ENCODE peak calls at places on chromosome 17, in ten cellular contexts. One of them, this sample, is unnamed.

GRCh38 chr17:66185842-66186241 is 6.1 kb downstream of the CEP112 start:
- DNase-seq in NCI-H1694: no peak
- DNase-seq in lower lobe of right lung: no peak
- DNase-seq in iris pigment epithelial cell: no peak
- DNase-seq in PC-3: no peak
- DNase-seq in stimulated activated CD4-positive, alpha-beta T cell treated with anti-CD3 and anti-CD28 coated beads, Interleukin-1b, Interleukin-23, amount 100 ng/mL, for 1 hour: no peak
- DNase-seq in activated CD4-positive, alpha-beta T cell treated with anti-CD3 and anti-CD28 coated beads for 1 hour: no peak
- DNase-seq in naive B cell: no peak
- DNase-seq in stimulated activated CD8-positive, alpha-beta memory T cell treated with anti-CD3 and anti-CD28 coated beads, Interleukin-15, amount 100 ng/mL, for 48 hours: no peak
- DNase-seq in H9: no peak
- DNase-seq in this sample: no peak

GRCh38 chr17:64599187-64599676 is 62.9 kb downstream of the SMURF2 start:
- DNase-seq in NCI-H1694: no peak
- DNase-seq in lower lobe of right lung: peak
- DNase-seq in iris pigment epithelial cell: peak
- DNase-seq in PC-3: no peak
- DNase-seq in stimulated activated CD4-positive, alpha-beta T cell treated with anti-CD3 and anti-CD28 coated beads, Interleukin-1b, Interleukin-23, amount 100 ng/mL, for 1 hour: peak
- DNase-seq in activated CD4-positive, alpha-beta T cell treated with anti-CD3 and anti-CD28 coated beads for 1 hour: peak
- DNase-seq in naive B cell: peak
- DNase-seq in stimulated activated CD8-positive, alpha-beta memory T cell treated with anti-CD3 and anti-CD28 coated beads, Interleukin-15, amount 100 ng/mL, for 48 hours: peak
- DNase-seq in H9: peak
- DNase-seq in this sample: no peak

GRCh38 chr17:72879877-72880276 is 212.6 kb downstream of the SLC39A11 start:
- DNase-seq in NCI-H1694: no peak
- DNase-seq in lower lobe of right lung: no peak
- DNase-seq in iris pigment epithelial cell: no peak
- DNase-seq in PC-3: no peak
- DNase-seq in stimulated activated CD4-positive, alpha-beta T cell treated with anti-CD3 and anti-CD28 coated beads, Interleukin-1b, Interleukin-23, amount 100 ng/mL, for 1 hour: no peak
- DNase-seq in activated CD4-positive, alpha-beta T cell treated with anti-CD3 and anti-CD28 coated beads for 1 hour: no peak
- DNase-seq in naive B cell: no peak
- DNase-seq in stimulated activated CD8-positive, alpha-beta memory T cell treated with anti-CD3 and anti-CD28 coated beads, Interleukin-15, amount 100 ng/mL, for 48 hours: no peak
- DNase-seq in H9: no peak
- DNase-seq in this sample: no peak

GRCh38 chr17:77726549-77726957 is 231.9 kb upstream of the TNRC6C start:
- DNase-seq in NCI-H1694: no peak
- DNase-seq in lower lobe of right lung: no peak
- DNase-seq in iris pigment epithelial cell: no peak
- DNase-seq in PC-3: no peak
- DNase-seq in stimulated activated CD4-positive, alpha-beta T cell treated with anti-CD3 and anti-CD28 coated beads, Interleukin-1b, Interleukin-23, amount 100 ng/mL, for 1 hour: no peak
- DNase-seq in activated CD4-positive, alpha-beta T cell treated with anti-CD3 and anti-CD28 coated beads for 1 hour: no peak
- DNase-seq in naive B cell: no peak
- DNase-seq in stimulated activated CD8-positive, alpha-beta memory T cell treated with anti-CD3 and anti-CD28 coated beads, Interleukin-15, amount 100 ng/mL, for 48 hours: no peak
- DNase-seq in H9: peak
- DNase-seq in this sample: no peak

GRCh38 chr17:17119533-17119932 is 77.3 kb downstream of the MPRIP start:
- DNase-seq in NCI-H1694: no peak
- DNase-seq in lower lobe of right lung: peak
- DNase-seq in iris pigment epithelial cell: peak
- DNase-seq in PC-3: peak
- DNase-seq in stimulated activated CD4-positive, alpha-beta T cell treated with anti-CD3 and anti-CD28 coated beads, Interleukin-1b, Interleukin-23, amount 100 ng/mL, for 1 hour: peak
- DNase-seq in activated CD4-positive, alpha-beta T cell treated with anti-CD3 and anti-CD28 coated beads for 1 hour: peak
- DNase-seq in naive B cell: no peak
- DNase-seq in stimulated activated CD8-positive, alpha-beta memory T cell treated with anti-CD3 and anti-CD28 coated beads, Interleukin-15, amount 100 ng/mL, for 48 hours: peak
- DNase-seq in H9: no peak
- DNase-seq in this sample: no peak

GRCh38 chr17:7644768-7645167 is 6.0 kb upstream of the ATP1B2 start:
- DNase-seq in NCI-H1694: no peak
- DNase-seq in lower lobe of right lung: no peak
- DNase-seq in iris pigment epithelial cell: no peak
- DNase-seq in PC-3: no peak
- DNase-seq in stimulated activated CD4-positive, alpha-beta T cell treated with anti-CD3 and anti-CD28 coated beads, Interleukin-1b, Interleukin-23, amount 100 ng/mL, for 1 hour: no peak
- DNase-seq in activated CD4-positive, alpha-beta T cell treated with anti-CD3 and anti-CD28 coated beads for 1 hour: no peak
- DNase-seq in naive B cell: no peak
- DNase-seq in stimulated activated CD8-positive, alpha-beta memory T cell treated with anti-CD3 and anti-CD28 coated beads, Interleukin-15, amount 100 ng/mL, for 48 hours: no peak
- DNase-seq in H9: no peak
- DNase-seq in this sample: no peak

GRCh38 chr17:21511368-21512195 is 135.4 kb downstream of the KCNJ12 start:
- DNase-seq in NCI-H1694: peak
- DNase-seq in lower lobe of right lung: peak
- DNase-seq in iris pigment epithelial cell: peak
- DNase-seq in PC-3: peak
- DNase-seq in stimulated activated CD4-positive, alpha-beta T cell treated with anti-CD3 and anti-CD28 coated beads, Interleukin-1b, Interleukin-23, amount 100 ng/mL, for 1 hour: peak
- DNase-seq in activated CD4-positive, alpha-beta T cell treated with anti-CD3 and anti-CD28 coated beads for 1 hour: peak
- DNase-seq in naive B cell: peak
- DNase-seq in stimulated activated CD8-positive, alpha-beta memory T cell treated with anti-CD3 and anti-CD28 coated beads, Interleukin-15, amount 100 ng/mL, for 48 hours: peak
- DNase-seq in H9: peak
- DNase-seq in this sample: peak

GRCh38 chr17:42203354-42203753 is 9.1 kb upstream of the GHDC start:
- DNase-seq in NCI-H1694: no peak
- DNase-seq in lower lobe of right lung: no peak
- DNase-seq in iris pigment epithelial cell: no peak
- DNase-seq in PC-3: no peak
- DNase-seq in stimulated activated CD4-positive, alpha-beta T cell treated with anti-CD3 and anti-CD28 coated beads, Interleukin-1b, Interleukin-23, amount 100 ng/mL, for 1 hour: no peak
- DNase-seq in activated CD4-positive, alpha-beta T cell treated with anti-CD3 and anti-CD28 coated beads for 1 hour: no peak
- DNase-seq in naive B cell: no peak
- DNase-seq in stimulated activated CD8-positive, alpha-beta memory T cell treated with anti-CD3 and anti-CD28 coated beads, Interleukin-15, amount 100 ng/mL, for 48 hours: no peak
- DNase-seq in H9: no peak
- DNase-seq in this sample: no peak

GRCh38 chr17:39507511-39507910 is 46.2 kb downstream of the CDK12 start:
- DNase-seq in NCI-H1694: no peak
- DNase-seq in lower lobe of right lung: no peak
- DNase-seq in iris pigment epithelial cell: no peak
- DNase-seq in PC-3: no peak
- DNase-seq in stimulated activated CD4-positive, alpha-beta T cell treated with anti-CD3 and anti-CD28 coated beads, Interleukin-1b, Interleukin-23, amount 100 ng/mL, for 1 hour: no peak
- DNase-seq in activated CD4-positive, alpha-beta T cell treated with anti-CD3 and anti-CD28 coated beads for 1 hour: no peak
- DNase-seq in naive B cell: no peak
- DNase-seq in stimulated activated CD8-positive, alpha-beta memory T cell treated with anti-CD3 and anti-CD28 coated beads, Interleukin-15, amount 100 ng/mL, for 48 hours: no peak
- DNase-seq in H9: no peak
- DNase-seq in this sample: no peak

GRCh38 chr17:63986842-63987615 is 11.1 kb upstream of the PRR29 start:
- DNase-seq in NCI-H1694: no peak
- DNase-seq in lower lobe of right lung: no peak
- DNase-seq in iris pigment epithelial cell: no peak
- DNase-seq in PC-3: no peak
- DNase-seq in stimulated activated CD4-positive, alpha-beta T cell treated with anti-CD3 and anti-CD28 coated beads, Interleukin-1b, Interleukin-23, amount 100 ng/mL, for 1 hour: no peak
- DNase-seq in activated CD4-positive, alpha-beta T cell treated with anti-CD3 and anti-CD28 coated beads for 1 hour: no peak
- DNase-seq in naive B cell: no peak
- DNase-seq in stimulated activated CD8-positive, alpha-beta memory T cell treated with anti-CD3 and anti-CD28 coated beads, Interleukin-15, amount 100 ng/mL, for 48 hours: no peak
- DNase-seq in H9: no peak
- DNase-seq in this sample: no peak

GRCh38 chr17:17857496-17857895 is 20.7 kb upstream of the SREBF1 start:
- DNase-seq in NCI-H1694: no peak
- DNase-seq in lower lobe of right lung: no peak
- DNase-seq in iris pigment epithelial cell: no peak
- DNase-seq in PC-3: no peak
- DNase-seq in stimulated activated CD4-positive, alpha-beta T cell treated with anti-CD3 and anti-CD28 coated beads, Interleukin-1b, Interleukin-23, amount 100 ng/mL, for 1 hour: no peak
- DNase-seq in activated CD4-positive, alpha-beta T cell treated with anti-CD3 and anti-CD28 coated beads for 1 hour: no peak
- DNase-seq in naive B cell: no peak
- DNase-seq in stimulated activated CD8-positive, alpha-beta memory T cell treated with anti-CD3 and anti-CD28 coated beads, Interleukin-15, amount 100 ng/mL, for 48 hours: no peak
- DNase-seq in H9: no peak
- DNase-seq in this sample: no peak

GRCh38 chr17:16442141-16442540 is 26.8 kb downstream of the TRPV2 start:
- DNase-seq in NCI-H1694: no peak
- DNase-seq in lower lobe of right lung: no peak
- DNase-seq in iris pigment epithelial cell: peak
- DNase-seq in PC-3: peak
- DNase-seq in stimulated activated CD4-positive, alpha-beta T cell treated with anti-CD3 and anti-CD28 coated beads, Interleukin-1b, Interleukin-23, amount 100 ng/mL, for 1 hour: no peak
- DNase-seq in activated CD4-positive, alpha-beta T cell treated with anti-CD3 and anti-CD28 coated beads for 1 hour: no peak
- DNase-seq in naive B cell: no peak
- DNase-seq in stimulated activated CD8-positive, alpha-beta memory T cell treated with anti-CD3 and anti-CD28 coated beads, Interleukin-15, amount 100 ng/mL, for 48 hours: no peak
- DNase-seq in H9: peak
- DNase-seq in this sample: no peak

GRCh38 chr17:12227547-12227946 is 206.9 kb downstream of the MAP2K4 start:
- DNase-seq in NCI-H1694: no peak
- DNase-seq in lower lobe of right lung: no peak
- DNase-seq in iris pigment epithelial cell: no peak
- DNase-seq in PC-3: no peak
- DNase-seq in stimulated activated CD4-positive, alpha-beta T cell treated with anti-CD3 and anti-CD28 coated beads, Interleukin-1b, Interleukin-23, amount 100 ng/mL, for 1 hour: no peak
- DNase-seq in activated CD4-positive, alpha-beta T cell treated with anti-CD3 and anti-CD28 coated beads for 1 hour: no peak
- DNase-seq in naive B cell: no peak
- DNase-seq in stimulated activated CD8-positive, alpha-beta memory T cell treated with anti-CD3 and anti-CD28 coated beads, Interleukin-15, amount 100 ng/mL, for 48 hours: no peak
- DNase-seq in H9: no peak
- DNase-seq in this sample: no peak

GRCh38 chr17:80559688-80560290 is 15.2 kb downstream of the RPTOR start:
- DNase-seq in NCI-H1694: no peak
- DNase-seq in lower lobe of right lung: no peak
- DNase-seq in iris pigment epithelial cell: peak
- DNase-seq in PC-3: no peak
- DNase-seq in stimulated activated CD4-positive, alpha-beta T cell treated with anti-CD3 and anti-CD28 coated beads, Interleukin-1b, Interleukin-23, amount 100 ng/mL, for 1 hour: no peak
- DNase-seq in activated CD4-positive, alpha-beta T cell treated with anti-CD3 and anti-CD28 coated beads for 1 hour: no peak
- DNase-seq in naive B cell: no peak
- DNase-seq in stimulated activated CD8-positive, alpha-beta memory T cell treated with anti-CD3 and anti-CD28 coated beads, Interleukin-15, amount 100 ng/mL, for 48 hours: no peak
- DNase-seq in H9: no peak
- DNase-seq in this sample: peak

GRCh38 chr17:19482571-19482970 is 51.1 kb upstream of the SLC47A1 start:
- DNase-seq in NCI-H1694: no peak
- DNase-seq in lower lobe of right lung: no peak
- DNase-seq in iris pigment epithelial cell: peak
- DNase-seq in PC-3: peak
- DNase-seq in stimulated activated CD4-positive, alpha-beta T cell treated with anti-CD3 and anti-CD28 coated beads, Interleukin-1b, Interleukin-23, amount 100 ng/mL, for 1 hour: no peak
- DNase-seq in activated CD4-positive, alpha-beta T cell treated with anti-CD3 and anti-CD28 coated beads for 1 hour: no peak
- DNase-seq in naive B cell: no peak
- DNase-seq in stimulated activated CD8-positive, alpha-beta memory T cell treated with anti-CD3 and anti-CD28 coated beads, Interleukin-15, amount 100 ng/mL, for 48 hours: no peak
- DNase-seq in H9: no peak
- DNase-seq in this sample: no peak

GRCh38 chr17:689556-690247 is 24.9 kb downstream of the VPS53 start:
- DNase-seq in NCI-H1694: no peak
- DNase-seq in lower lobe of right lung: peak
- DNase-seq in iris pigment epithelial cell: no peak
- DNase-seq in PC-3: no peak
- DNase-seq in stimulated activated CD4-positive, alpha-beta T cell treated with anti-CD3 and anti-CD28 coated beads, Interleukin-1b, Interleukin-23, amount 100 ng/mL, for 1 hour: no peak
- DNase-seq in activated CD4-positive, alpha-beta T cell treated with anti-CD3 and anti-CD28 coated beads for 1 hour: no peak
- DNase-seq in naive B cell: no peak
- DNase-seq in stimulated activated CD8-positive, alpha-beta memory T cell treated with anti-CD3 and anti-CD28 coated beads, Interleukin-15, amount 100 ng/mL, for 48 hours: no peak
- DNase-seq in H9: no peak
- DNase-seq in this sample: no peak

GRCh38 chr17:78534492-78535284 is 42.5 kb downstream of the DNAH17 start:
- DNase-seq in NCI-H1694: no peak
- DNase-seq in lower lobe of right lung: peak
- DNase-seq in iris pigment epithelial cell: no peak
- DNase-seq in PC-3: no peak
- DNase-seq in stimulated activated CD4-positive, alpha-beta T cell treated with anti-CD3 and anti-CD28 coated beads, Interleukin-1b, Interleukin-23, amount 100 ng/mL, for 1 hour: no peak
- DNase-seq in activated CD4-positive, alpha-beta T cell treated with anti-CD3 and anti-CD28 coated beads for 1 hour: no peak
- DNase-seq in naive B cell: no peak
- DNase-seq in stimulated activated CD8-positive, alpha-beta memory T cell treated with anti-CD3 and anti-CD28 coated beads, Interleukin-15, amount 100 ng/mL, for 48 hours: no peak
- DNase-seq in H9: no peak
- DNase-seq in this sample: no peak

GRCh38 chr17:17682293-17682736 is 1.1 kb downstream of the RAI1 start:
- DNase-seq in NCI-H1694: no peak
- DNase-seq in lower lobe of right lung: peak
- DNase-seq in iris pigment epithelial cell: peak
- DNase-seq in PC-3: peak
- DNase-seq in stimulated activated CD4-positive, alpha-beta T cell treated with anti-CD3 and anti-CD28 coated beads, Interleukin-1b, Interleukin-23, amount 100 ng/mL, for 1 hour: no peak
- DNase-seq in activated CD4-positive, alpha-beta T cell treated with anti-CD3 and anti-CD28 coated beads for 1 hour: peak
- DNase-seq in naive B cell: peak
- DNase-seq in stimulated activated CD8-positive, alpha-beta memory T cell treated with anti-CD3 and anti-CD28 coated beads, Interleukin-15, amount 100 ng/mL, for 48 hours: no peak
- DNase-seq in H9: no peak
- DNase-seq in this sample: no peak

GRCh38 chr17:78374631-78375274 is 3.7 kb upstream of the PGS1 start:
- DNase-seq in NCI-H1694: no peak
- DNase-seq in lower lobe of right lung: no peak
- DNase-seq in iris pigment epithelial cell: peak
- DNase-seq in PC-3: peak
- DNase-seq in stimulated activated CD4-positive, alpha-beta T cell treated with anti-CD3 and anti-CD28 coated beads, Interleukin-1b, Interleukin-23, amount 100 ng/mL, for 1 hour: no peak
- DNase-seq in activated CD4-positive, alpha-beta T cell treated with anti-CD3 and anti-CD28 coated beads for 1 hour: no peak
- DNase-seq in naive B cell: no peak
- DNase-seq in stimulated activated CD8-positive, alpha-beta memory T cell treated with anti-CD3 and anti-CD28 coated beads, Interleukin-15, amount 100 ng/mL, for 48 hours: no peak
- DNase-seq in H9: peak
- DNase-seq in this sample: peak

GRCh38 chr17:44820631-44821196 is 9.4 kb downstream of the GJC1 start:
- DNase-seq in NCI-H1694: peak
- DNase-seq in lower lobe of right lung: no peak
- DNase-seq in iris pigment epithelial cell: peak
- DNase-seq in PC-3: peak
- DNase-seq in stimulated activated CD4-positive, alpha-beta T cell treated with anti-CD3 and anti-CD28 coated beads, Interleukin-1b, Interleukin-23, amount 100 ng/mL, for 1 hour: no peak
- DNase-seq in activated CD4-positive, alpha-beta T cell treated with anti-CD3 and anti-CD28 coated beads for 1 hour: no peak
- DNase-seq in naive B cell: no peak
- DNase-seq in stimulated activated CD8-positive, alpha-beta memory T cell treated with anti-CD3 and anti-CD28 coated beads, Interleukin-15, amount 100 ng/mL, for 48 hours: no peak
- DNase-seq in H9: no peak
- DNase-seq in this sample: peak